ENCODE peak calls at places on chromosome 5, in seven cellular contexts. D is activated CD8-positive, alpha-beta T cell treated with anti-CD3 and anti-CD28 coated beads for 36 hours; L is HL-60; V is left ventricle myocardium inferior; C is uterus; T is progenitor cell of endocrine pancreas; E is tibial artery. J is an unnamed sample.

GRCh38 chr5:83340511-83340918 is 131.0 kb upstream of the VCAN start:
- DNase-seq in D (no peak), L (no peak), V (no peak), C (no peak), T (no peak), E (no peak), J (no peak)

GRCh38 chr5:66769839-66770617 is 173.8 kb downstream of the MAST4 start:
- DNase-seq in D (peak), L (no peak), V (peak), C (peak), T (no peak), E (no peak), J (no peak)

GRCh38 chr5:170330568-170331054 is 33.0 kb upstream of the LCP2 start:
- DNase-seq in D (peak), L (peak), V (no peak), C (no peak), T (no peak), E (no peak), J (no peak)

GRCh38 chr5:138445547-138446271 is 6.9 kb downstream of the REEP2 start:
- DNase-seq in D (no peak), L (no peak), V (no peak), C (no peak), T (no peak), E (no peak), J (no peak)

GRCh38 chr5:114434396-114435219 is 72.7 kb downstream of the KCNN2 start:
- DNase-seq in D (no peak), L (no peak), V (no peak), C (no peak), T (no peak), E (no peak), J (no peak)

GRCh38 chr5:123107343-123108240 is 18.6 kb downstream of the PRDM6 start:
- DNase-seq in D (no peak), L (no peak), V (no peak), C (no peak), T (no peak), E (no peak), J (no peak)

GRCh38 chr5:69271376-69271775 is 36.7 kb downstream of the CDK7 start:
- DNase-seq in D (no peak), L (peak), V (no peak), C (peak), T (no peak), E (no peak), J (no peak)

GRCh38 chr5:143812085-143812705 is at the start of gene HMHB1:
- DNase-seq in D (peak), L (no peak), V (no peak), C (no peak), T (no peak), E (no peak), J (peak)

GRCh38 chr5:41193462-41194166 is 19.7 kb downstream of the C6 start:
- DNase-seq in D (no peak), L (no peak), V (peak), C (peak), T (no peak), E (peak), J (no peak)

GRCh38 chr5:80686757-80687156 is 32.0 kb upstream of the DHFR start:
- DNase-seq in D (no peak), L (no peak), V (no peak), C (no peak), T (no peak), E (no peak), J (no peak)
- TF ChIP-seq CTCF in D (peak), L (no peak), V (peak), C (no peak), T (peak), E (peak), J (peak)

DNA sequence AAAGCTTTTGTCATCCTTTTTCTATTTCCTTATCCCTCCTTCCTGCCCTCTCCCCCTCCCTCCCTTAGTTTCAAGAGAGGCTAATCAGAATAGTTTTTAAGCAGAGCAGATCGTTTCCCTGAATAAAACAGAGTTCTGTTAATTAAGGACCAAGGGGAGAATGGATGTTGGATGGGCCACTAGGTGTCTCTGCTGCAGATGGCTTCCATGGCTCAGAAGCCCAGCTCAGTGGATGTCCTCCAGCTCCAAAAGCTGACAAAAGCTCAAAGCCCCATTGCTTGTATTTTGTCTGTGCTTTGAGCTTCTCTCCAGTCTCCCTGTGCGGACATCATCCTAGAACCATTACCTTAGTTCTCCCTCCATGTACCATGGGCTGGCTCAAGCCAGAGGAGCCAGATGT is 21.0 kb upstream of the NPR3 start:
- DNase-seq in D (peak), L (no peak), V (no peak), C (no peak), T (no peak), E (no peak), J (no peak)
- TF ChIP-seq CTCF in D (no peak), L (no peak), V (no peak), C (no peak), T (no peak), E (no peak), J (peak)

GRCh38 chr5:141135718-141136266 is 786 bp downstream of the PCDHB5 start:
- DNase-seq in D (no peak), L (no peak), V (no peak), C (no peak), T (no peak), E (no peak), J (no peak)

DNA sequence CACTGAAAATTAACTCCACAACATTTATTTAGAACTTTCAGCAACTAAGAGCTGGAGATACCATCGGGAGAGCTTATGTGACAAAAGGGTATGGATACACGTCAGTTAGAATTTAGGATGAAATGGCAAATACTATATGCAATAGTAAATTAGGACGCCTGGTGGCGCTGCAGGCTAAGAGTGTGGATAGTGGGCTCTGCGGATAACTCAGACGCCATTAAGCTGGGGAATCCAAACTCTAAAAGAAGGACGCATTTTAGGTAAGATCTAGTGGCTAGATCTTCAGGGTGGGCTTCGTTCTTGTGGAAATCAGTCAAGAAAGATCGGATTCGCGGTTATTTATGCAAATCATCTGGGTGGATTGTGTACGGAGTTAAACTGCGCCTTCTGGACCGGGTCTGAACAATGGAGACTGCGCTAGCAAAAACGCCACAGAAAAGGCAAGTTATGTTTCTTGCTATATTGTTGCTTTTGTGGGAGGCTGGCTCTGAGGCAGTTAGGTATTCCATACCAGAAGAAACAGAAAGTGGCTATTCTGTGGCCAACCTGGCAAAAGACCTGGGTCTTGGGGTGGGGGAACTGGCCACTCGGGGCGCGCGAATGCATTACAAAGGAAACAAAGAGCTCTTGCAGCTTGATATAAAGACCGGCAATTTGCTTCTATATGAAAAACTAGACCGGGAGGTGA is at the start of gene PCDHB5:
- DNase-seq in D (peak), L (no peak), V (no peak), C (no peak), T (no peak), E (no peak), J (no peak)
- TF ChIP-seq CTCF in D (peak), L (no peak), V (peak), C (peak), T (peak), E (peak), J (no peak)

GRCh38 chr5:76403713-76403962 is 553 bp downstream of the IQGAP2 start:
- DNase-seq in D (no peak), L (no peak), V (no peak), C (no peak), T (no peak), E (no peak), J (no peak)
- TF ChIP-seq CTCF in D (no peak), L (no peak), V (no peak), C (no peak), T (no peak), E (no peak), J (peak)

GRCh38 chr5:37660319-37660718 is 179.5 kb downstream of the GDNF start:
- DNase-seq in D (no peak), L (no peak), V (no peak), C (no peak), T (no peak), E (no peak), J (no peak)
- TF ChIP-seq CTCF in D (no peak), L (no peak), V (no peak), C (no peak), T (no peak), E (no peak), J (no peak)

GRCh38 chr5:94159144-94159543 is 417.7 kb upstream of the POU5F2 start:
- DNase-seq in D (no peak), L (no peak), V (no peak), C (no peak), T (no peak), E (no peak), J (no peak)
- TF ChIP-seq CTCF in D (no peak), L (no peak), V (no peak), C (no peak), T (no peak), E (no peak), J (no peak)

GRCh38 chr5:177312649-177313181 is 1.0 kb upstream of the MXD3 start:
- DNase-seq in D (peak), L (peak), V (no peak), C (no peak), T (no peak), E (no peak), J (peak)
- TF ChIP-seq CTCF in D (no peak), L (no peak), V (no peak), C (no peak), T (no peak), E (no peak), J (peak)

J was measured in GM10248.